ENCODE peak calls at places on chromosome 10, in seven cellular contexts. One of them, this sample, is unnamed.

GRCh38 chr10:70197235-70197952 is 27.1 kb upstream of the SAR1A start:
- DNase-seq in fibroblast of the aortic adventitia: no peak
- DNase-seq in T-helper 1 cell: no peak
- DNase-seq in midbrain: peak; percentile 20
- DNase-seq in head of caudate nucleus: peak; percentile 42
- DNase-seq in NCI-H446: no peak
- DNase-seq in stimulated activated CD4-positive, alpha-beta T cell treated with anti-CD3 and anti-CD28 coated beads, Interleukin-2, amount 100 ng/mL, for 48 hours: no peak
- DNase-seq in this sample: no peak

GRCh38 chr10:113681533-113682470 is 2.1 kb downstream of the CASP7 start:
- DNase-seq in stimulated activated CD4-positive, alpha-beta T cell treated with anti-CD3 and anti-CD28 coated beads, Interleukin-2, amount 100 ng/mL, for 48 hours: peak; percentile 14
- DNase-seq in midbrain: no peak
- DNase-seq in T-helper 1 cell: no peak
- DNase-seq in head of caudate nucleus: no peak
- DNase-seq in NCI-H446: no peak
- DNase-seq in fibroblast of the aortic adventitia: peak; percentile 20
- DNase-seq in this sample: no peak

GRCh38 chr10:75716506-75716905 is 285.1 kb downstream of the LRMDA start:
- DNase-seq in head of caudate nucleus: no peak
- DNase-seq in midbrain: no peak
- DNase-seq in stimulated activated CD4-positive, alpha-beta T cell treated with anti-CD3 and anti-CD28 coated beads, Interleukin-2, amount 100 ng/mL, for 48 hours: no peak
- DNase-seq in NCI-H446: no peak
- DNase-seq in fibroblast of the aortic adventitia: no peak
- DNase-seq in T-helper 1 cell: no peak
- DNase-seq in this sample: no peak

GRCh38 chr10:70809726-70810125 is 6.0 kb upstream of the SGPL1 start:
- DNase-seq in T-helper 1 cell: no peak
- DNase-seq in stimulated activated CD4-positive, alpha-beta T cell treated with anti-CD3 and anti-CD28 coated beads, Interleukin-2, amount 100 ng/mL, for 48 hours: no peak
- DNase-seq in head of caudate nucleus: no peak
- DNase-seq in NCI-H446: no peak
- DNase-seq in fibroblast of the aortic adventitia: no peak
- DNase-seq in midbrain: no peak
- DNase-seq in this sample: no peak

GRCh38 chr10:87635498-87636312 is 24.0 kb upstream of the PAPSS2 start:
- DNase-seq in midbrain: no peak
- DNase-seq in fibroblast of the aortic adventitia: peak; percentile 63
- DNase-seq in T-helper 1 cell: no peak
- DNase-seq in NCI-H446: no peak
- DNase-seq in head of caudate nucleus: no peak
- DNase-seq in stimulated activated CD4-positive, alpha-beta T cell treated with anti-CD3 and anti-CD28 coated beads, Interleukin-2, amount 100 ng/mL, for 48 hours: no peak
- DNase-seq in this sample: no peak

GRCh38 chr10:84097787-84098353 is 41.4 kb upstream of the GHITM start:
- DNase-seq in T-helper 1 cell: no peak
- DNase-seq in stimulated activated CD4-positive, alpha-beta T cell treated with anti-CD3 and anti-CD28 coated beads, Interleukin-2, amount 100 ng/mL, for 48 hours: no peak
- DNase-seq in fibroblast of the aortic adventitia: peak; percentile 30
- DNase-seq in midbrain: peak; percentile 29
- DNase-seq in head of caudate nucleus: no peak
- DNase-seq in NCI-H446: no peak
- DNase-seq in this sample: no peak

GRCh38 chr10:6667679-6668270 is 87.7 kb upstream of the PRKCQ start:
- DNase-seq in T-helper 1 cell: no peak
- DNase-seq in head of caudate nucleus: peak; percentile 50
- DNase-seq in stimulated activated CD4-positive, alpha-beta T cell treated with anti-CD3 and anti-CD28 coated beads, Interleukin-2, amount 100 ng/mL, for 48 hours: peak; percentile 37
- DNase-seq in fibroblast of the aortic adventitia: peak; percentile 38
- DNase-seq in NCI-H446: no peak
- DNase-seq in midbrain: peak; percentile 44
- DNase-seq in this sample: no peak

GRCh38 chr10:125080296-125080695 is 80.1 kb downstream of the CTBP2 start:
- DNase-seq in fibroblast of the aortic adventitia: no peak
- DNase-seq in head of caudate nucleus: no peak
- DNase-seq in stimulated activated CD4-positive, alpha-beta T cell treated with anti-CD3 and anti-CD28 coated beads, Interleukin-2, amount 100 ng/mL, for 48 hours: no peak
- DNase-seq in midbrain: no peak
- DNase-seq in NCI-H446: no peak
- DNase-seq in T-helper 1 cell: no peak
- DNase-seq in this sample: no peak

This sample was measured in type B pancreatic cell.